ENCODE peak calls at places on chromosomes 2 and 18, in four cellular contexts. P is OCI-LY7, F is fibroblast of the aortic adventitia, X is mucosa of descending colon. D is an unnamed sample.

GRCh38 chr2:55556809-55557208 is 37.3 kb downstream of the CFAP36 start:
- DNase-seq in X (no peak), F (no peak), P (no peak), D (no peak)

GRCh38 chr2:239711911-239712570 is 311.2 kb upstream of the HDAC4 start:
- DNase-seq in P (no peak), F (no peak), X (no peak), D (no peak)

GRCh38 chr2:150062416-150062815 is 425.1 kb downstream of the RND3 start:
- DNase-seq in P (no peak), X (no peak), F (peak), D (no peak)

GRCh38 chr2:18645315-18645714 is 55.9 kb upstream of the NT5C1B start:
- DNase-seq in F (no peak), P (no peak), X (no peak), D (no peak)

GRCh38 chr2:124610141-124610540 is 585.1 kb downstream of the CNTNAP5 start:
- DNase-seq in P (no peak), X (no peak), F (no peak), D (no peak)

GRCh38 chr2:130328710-130329109 is 14.0 kb upstream of the IMP4 start:
- DNase-seq in X (no peak), F (no peak), P (no peak), D (no peak)

GRCh38 chr2:167862296-167862695 is 385.1 kb downstream of the STK39 start:
- DNase-seq in P (no peak), F (no peak), X (no peak), D (no peak)

GRCh38 chr2:187879491-187879890 is 325.3 kb upstream of the TFPI start:
- DNase-seq in X (no peak), F (no peak), P (no peak), D (no peak)

GRCh38 chr2:42792087-42792582 is 248 bp downstream of the HAAO start:
- DNase-seq in X (no peak), P (no peak), F (no peak), D (no peak)

GRCh38 chr2:45750484-45750883 is 99.0 kb downstream of the PRKCE start:
- DNase-seq in F (no peak), X (no peak), P (no peak), D (no peak)

GRCh38 chr2:128028668-128029054 is 802 bp upstream of the SAP130 start:
- DNase-seq in X (no peak), P (no peak), F (no peak), D (no peak)

GRCh38 chr2:95050385-95051300 is 25.1 kb downstream of the MAL start:
- DNase-seq in X (no peak), P (no peak), F (no peak), D (no peak)

GRCh38 chr2:95277246-95277906 is 3.1 kb downstream of the PROM2 start:
- DNase-seq in X (peak), P (peak), F (no peak), D (no peak)

GRCh38 chr2:120453635-120453998 is 107.7 kb downstream of the INHBB start:
- DNase-seq in X (no peak), P (no peak), F (peak), D (no peak)

GRCh38 chr2:207133862-207134519 is 31.8 kb downstream of the KLF7 start:
- DNase-seq in P (no peak), X (no peak), F (peak), D (peak)

GRCh38 chr2:201116115-201116958 is at the start of gene CFLAR:
- DNase-seq in F (peak), P (peak), X (peak), D (no peak)

GRCh38 chr2:80001704-80002103 is 302.8 kb downstream of the LRRTM1 start:
- DNase-seq in F (peak), X (no peak), P (no peak), D (no peak)

GRCh38 chr18:59912007-59912550 is 12.3 kb downstream of the PMAIP1 start:
- DNase-seq in X (no peak), P (no peak), F (peak), D (no peak)

GRCh38 chr18:261398-262073 is 6.3 kb downstream of the THOC1 start:
- DNase-seq in X (no peak), F (peak), P (no peak), D (no peak)

GRCh38 chr2:58976374-58977055 is 735.4 kb upstream of the FANCL start:
- DNase-seq in X (no peak), P (no peak), F (no peak), D (no peak)

GRCh38 chr2:46303233-46303632 is 6.0 kb downstream of the EPAS1 start:
- DNase-seq in P (no peak), X (no peak), F (no peak), D (no peak)

GRCh38 chr2:74516070-74516633 is 1.9 kb downstream of the TLX2 start:
- DNase-seq in F (no peak), P (no peak), X (peak), D (no peak)

GRCh38 chr2:105754011-105754410 is 9.3 kb downstream of the NCK2 start:
- DNase-seq in X (no peak), F (no peak), P (no peak), D (no peak)

GRCh38 chr2:36058076-36058475 is 297.5 kb upstream of the CRIM1 start:
- DNase-seq in F (no peak), X (no peak), P (no peak), D (no peak)

DNA sequence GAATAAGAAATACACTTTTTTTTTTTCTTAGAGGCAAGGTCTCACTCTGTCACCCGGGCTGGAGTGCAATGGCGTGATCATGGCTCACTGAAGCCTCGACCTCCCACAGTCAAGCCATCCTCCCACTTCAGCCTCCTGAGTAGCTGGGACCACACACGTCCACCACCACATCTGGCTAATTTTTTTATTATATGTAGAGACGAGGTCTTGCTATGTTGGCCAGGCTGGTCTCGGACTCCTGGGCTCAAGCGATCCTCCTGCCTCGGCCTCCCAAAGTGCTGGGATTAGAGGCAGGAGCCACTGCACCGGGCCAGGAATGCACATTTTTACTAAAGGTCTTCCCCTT is 2.4 kb downstream of the TGOLN2 start:
- DNase-seq in P (no peak), F (no peak), X (no peak), D (no peak)
- H3K4me3 ChIP-seq in P (peak), F (peak), X (no peak), D (peak)

DNA sequence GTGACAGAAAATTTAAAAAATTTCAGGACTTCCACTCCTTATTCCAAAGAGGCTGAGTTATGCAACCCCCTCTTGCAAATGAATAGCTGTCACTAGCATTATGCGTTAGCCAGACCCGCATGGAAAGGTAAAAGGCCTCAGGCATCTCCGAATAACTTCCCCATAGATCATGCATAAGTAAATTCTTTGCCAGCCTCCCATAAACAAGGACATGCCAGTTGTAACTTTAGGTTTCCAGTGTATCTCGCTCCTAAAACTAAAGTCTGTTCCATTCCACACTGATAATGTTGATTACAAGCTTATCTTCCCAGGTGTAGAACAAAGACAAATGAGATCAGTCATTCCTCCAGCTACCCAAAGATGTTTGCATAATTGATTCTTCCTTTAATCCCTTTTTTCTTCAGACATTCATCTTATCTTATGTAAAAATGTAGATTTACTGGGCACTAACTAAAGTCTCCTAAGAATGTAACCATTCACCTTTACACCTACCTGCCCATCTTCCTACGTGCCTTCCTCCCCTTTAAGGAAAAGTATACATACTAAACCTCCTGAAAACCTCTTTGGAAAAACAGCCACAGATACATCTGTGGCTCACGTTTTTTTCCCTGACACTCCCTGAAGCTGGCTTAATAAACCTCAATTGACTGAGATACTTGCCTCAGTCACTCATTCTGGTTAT is 13.6 kb upstream of the NFU1 start:
- DNase-seq in X (no peak), F (no peak), P (no peak), D (no peak)
- TF ChIP-seq CTCF in X (no peak), F (no peak), P (no peak), D (no peak)

GRCh38 chr2:112184121-112184520 is 45.9 kb downstream of the FBLN7 start:
- DNase-seq in P (no peak), F (no peak), X (no peak), D (no peak)

GRCh38 chr2:112183327-112184025 is 45.3 kb downstream of the FBLN7 start:
- DNase-seq in F (no peak), X (no peak), P (no peak), D (no peak)

GRCh38 chr2:112181571-112182290 is 43.5 kb downstream of the FBLN7 start:
- DNase-seq in X (peak), P (no peak), F (no peak), D (no peak)

GRCh38 chr2:112185131-112185530 is 46.9 kb downstream of the FBLN7 start:
- DNase-seq in F (no peak), X (no peak), P (no peak), D (no peak)

DNA sequence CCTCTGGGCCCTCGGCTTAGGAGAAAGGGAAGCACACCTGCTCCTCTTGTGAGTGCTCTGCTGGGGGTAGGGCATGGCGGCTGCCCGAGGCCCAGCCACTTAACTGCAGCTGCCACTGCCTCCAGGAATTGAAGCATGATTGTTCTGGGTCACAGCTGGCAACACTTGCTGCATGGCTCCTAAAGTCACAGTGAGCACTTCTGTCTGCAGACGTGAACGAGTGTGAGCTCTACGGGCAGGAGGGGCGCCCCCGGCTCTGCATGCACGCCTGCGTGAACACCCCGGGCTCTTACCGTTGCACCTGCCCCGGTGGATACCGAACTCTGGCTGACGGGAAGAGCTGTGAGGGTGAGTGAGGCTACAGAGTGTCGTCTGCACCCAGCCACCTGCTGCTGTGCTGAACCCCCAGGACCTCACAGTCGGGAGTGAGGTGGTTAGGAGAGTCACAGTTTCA is 44.4 kb downstream of the FBLN7 start:
- DNase-seq in P (no peak), X (no peak), F (no peak), D (no peak)
- H3K4me3 ChIP-seq in P (no peak), X (no peak), F (no peak), D (no peak)

GRCh38 chr18:74291771-74292540 is at the start of gene CYB5A:
- DNase-seq in X (peak), P (no peak), F (peak), D (peak)
- TF ChIP-seq CTCF in X (peak), P (no peak), F (peak), D (no peak)

GRCh38 chr2:217938038-217938437 is 64.8 kb downstream of the TNS1 start:
- DNase-seq in P (no peak), F (no peak), X (peak), D (no peak)

GRCh38 chr2:217940261-217941220 is 62.3 kb downstream of the TNS1 start:
- DNase-seq in X (peak), P (no peak), F (no peak), D (no peak)

GRCh38 chr2:217937446-217937845 is 65.3 kb downstream of the TNS1 start:
- DNase-seq in X (peak), F (no peak), P (no peak), D (no peak)

GRCh38 chr2:217939629-217940245 is 63.1 kb downstream of the TNS1 start:
- DNase-seq in X (peak), P (no peak), F (no peak), D (no peak)

DNA sequence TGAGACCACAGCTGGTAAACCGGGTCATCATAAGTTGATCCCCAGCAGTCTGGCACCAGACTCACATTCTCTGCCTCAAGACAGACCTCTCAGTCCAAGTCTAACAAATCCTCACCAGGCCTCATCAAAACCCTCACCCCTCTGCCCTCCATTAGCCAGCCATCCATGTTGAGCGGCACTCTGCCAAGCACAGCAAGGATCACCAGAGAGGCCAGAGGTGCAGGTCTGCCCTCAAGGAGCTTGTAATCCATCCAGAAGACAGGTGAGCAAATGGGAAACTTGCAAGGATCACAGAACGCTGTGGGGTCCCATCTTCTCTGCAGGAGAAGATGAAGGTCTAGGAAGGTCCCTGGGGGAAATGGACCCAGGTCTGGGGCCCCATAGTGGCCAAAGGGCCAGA is 63.6 kb downstream of the TNS1 start:
- DNase-seq in F (no peak), X (peak), P (no peak), D (no peak)
- H3K4me3 ChIP-seq in F (no peak), X (no peak), P (no peak), D (no peak)

GRCh38 chr2:47541848-47542450 is 139.0 kb downstream of the MSH2 start:
- DNase-seq in F (no peak), P (no peak), X (no peak), D (no peak)

GRCh38 chr2:47536696-47537095 is 133.7 kb downstream of the MSH2 start:
- DNase-seq in P (no peak), X (no peak), F (no peak), D (no peak)

GRCh38 chr2:47535073-47535472 is 132.1 kb downstream of the MSH2 start:
- DNase-seq in P (no peak), X (no peak), F (no peak), D (no peak)

GRCh38 chr2:47535991-47536390 is 133.0 kb downstream of the MSH2 start:
- DNase-seq in X (no peak), P (no peak), F (peak), D (no peak)

DNA sequence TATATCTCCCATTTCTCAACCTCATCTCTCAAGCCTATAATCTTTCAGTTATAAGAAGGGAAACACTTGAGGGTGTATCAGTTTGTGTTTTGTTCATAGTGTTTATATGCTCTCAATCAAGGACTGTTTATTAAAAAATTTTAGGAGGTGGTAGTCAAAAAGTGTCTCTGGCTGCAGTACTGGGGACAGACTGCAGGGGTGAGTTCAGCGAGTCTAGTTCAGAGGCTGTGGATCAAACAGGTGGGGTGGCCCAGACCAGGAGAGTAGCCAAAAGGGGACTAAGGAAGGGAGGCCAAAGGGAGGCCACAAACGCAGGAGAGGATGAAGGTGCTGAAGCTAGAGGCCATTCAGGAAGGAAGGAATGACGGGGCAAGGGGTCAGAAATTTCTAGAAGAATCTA is 136.3 kb downstream of the MSH2 start:
- DNase-seq in P (no peak), X (no peak), F (no peak), D (no peak)
- TF ChIP-seq CTCF in P (peak), X (no peak), F (peak), D (no peak)

DNA sequence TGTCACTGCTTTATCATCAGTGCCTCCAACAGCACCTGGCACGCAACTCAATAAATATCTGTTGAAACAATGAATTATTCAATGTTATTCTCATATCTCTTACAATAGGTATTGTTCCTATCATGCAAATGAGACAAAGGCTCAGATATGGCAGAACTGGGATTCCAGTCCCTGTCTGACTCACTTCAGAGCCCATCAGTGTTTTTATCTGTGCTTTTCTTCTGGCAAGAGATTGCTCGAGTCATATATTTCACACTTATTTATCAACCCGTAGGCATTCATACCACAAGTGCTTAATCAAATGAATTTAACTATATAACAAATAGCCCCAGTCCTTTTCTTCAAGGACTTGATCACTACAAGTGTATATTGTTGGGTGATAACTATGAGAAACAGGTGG is 76.4 kb upstream of the TSPYL6 start:
- DNase-seq in P (no peak), X (no peak), F (peak), D (no peak)
- H3K4me3 ChIP-seq in P (no peak), X (no peak), F (no peak), D (no peak)

GRCh38 chr2:99818842-99819241 is 323.5 kb downstream of the AFF3 start:
- DNase-seq in P (peak), F (peak), X (no peak), D (no peak)
- TF ChIP-seq CTCF in P (peak), F (peak), X (no peak), D (peak)

DNA sequence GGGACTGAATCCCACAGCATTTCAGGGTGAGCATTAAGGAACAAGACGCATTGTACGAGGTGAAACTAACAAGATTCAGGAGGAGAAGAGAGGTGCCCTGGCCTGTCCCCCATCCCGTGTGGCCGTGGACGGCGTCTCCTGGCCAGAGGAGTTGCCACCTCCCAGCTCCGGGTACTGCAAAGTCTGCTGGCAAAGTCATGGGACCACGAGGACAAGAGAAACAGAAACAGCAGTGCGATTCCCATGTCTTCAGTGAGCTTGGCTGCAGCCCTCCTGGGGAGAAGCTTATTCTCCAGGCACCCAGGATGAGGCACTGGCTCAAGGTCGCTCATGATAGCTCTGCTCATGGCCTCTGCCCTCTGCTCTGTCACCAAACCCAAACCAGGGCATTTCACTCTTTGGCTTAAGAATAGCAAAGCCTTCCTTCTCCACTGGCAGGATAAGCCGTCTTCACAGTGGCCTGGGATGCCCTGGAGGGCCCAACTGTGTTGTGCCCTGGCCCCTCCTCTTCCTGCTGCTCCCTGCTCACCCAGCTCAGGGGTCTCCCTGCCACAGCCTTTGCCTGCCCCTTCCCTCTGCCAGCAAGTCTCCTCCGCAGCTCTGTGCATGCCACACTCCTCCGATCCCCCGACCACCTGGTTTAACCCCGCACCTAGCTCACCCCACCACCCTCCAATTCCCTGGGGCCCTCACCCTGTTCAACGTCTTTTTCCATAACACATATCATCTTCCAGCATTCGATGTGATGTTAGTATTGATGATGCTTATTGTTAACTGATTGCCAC is 144.8 kb downstream of the PXDN start:
- DNase-seq in F (no peak), X (no peak), P (no peak), D (no peak)
- H3K4me3 ChIP-seq in F (no peak), X (no peak), P (no peak), D (no peak)

DNA sequence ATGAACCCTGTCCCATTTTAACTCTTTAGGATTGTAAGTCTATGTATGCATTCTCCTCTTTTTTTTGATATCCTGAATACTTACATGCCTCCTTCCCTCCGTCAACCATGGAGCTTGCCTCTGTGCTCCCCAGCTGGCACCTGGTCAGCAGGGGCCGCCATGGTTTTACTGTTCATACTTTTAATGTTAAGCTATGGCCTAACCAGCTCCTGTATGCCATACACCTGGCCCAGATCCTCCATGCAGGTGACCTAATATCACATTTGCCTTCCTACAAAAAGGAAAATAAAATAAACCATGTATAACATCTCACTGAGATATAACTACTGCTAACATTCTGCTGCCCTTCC is 283.1 kb upstream of the TRIB2 start:
- DNase-seq in F (no peak), P (no peak), X (no peak), D (no peak)
- TF ChIP-seq CTCF in F (no peak), P (peak), X (no peak), D (no peak)